ENCODE peak calls at places on chromosome 10, in seven cellular contexts. One of them, this sample, is unnamed.

GRCh38 chr10:78419481-78420265 is 386.0 kb downstream of the RPS24 start:
- DNase-seq in K562: no peak
- DNase-seq in A549: no peak
- DNase-seq in SK-N-SH: no peak
- DNase-seq in H1: no peak
- DNase-seq in IMR-90: no peak
- DNase-seq in HepG2: no peak
- DNase-seq in this sample: no peak

GRCh38 chr10:71755179-71755879 is 18.0 kb downstream of the VSIR start:
- DNase-seq in K562: no peak
- DNase-seq in H1: no peak
- DNase-seq in A549: no peak
- DNase-seq in HepG2: no peak
- DNase-seq in SK-N-SH: no peak
- DNase-seq in IMR-90: no peak
- DNase-seq in this sample: no peak

GRCh38 chr10:93813507-93814465 is 56.0 kb downstream of the LGI1 start:
- DNase-seq in K562: peak
- DNase-seq in SK-N-SH: peak
- DNase-seq in H1: peak
- DNase-seq in A549: peak
- DNase-seq in HepG2: peak
- DNase-seq in IMR-90: peak
- DNase-seq in this sample: no peak

GRCh38 chr10:22626784-22627183 is 87.6 kb downstream of the PIP4K2A start:
- DNase-seq in K562: no peak
- DNase-seq in A549: no peak
- DNase-seq in H1: no peak
- DNase-seq in HepG2: no peak
- DNase-seq in SK-N-SH: no peak
- DNase-seq in IMR-90: no peak
- DNase-seq in this sample: no peak

GRCh38 chr10:5622186-5622585 is 44.2 kb downstream of the ASB13 start:
- DNase-seq in SK-N-SH: no peak
- DNase-seq in A549: no peak
- DNase-seq in HepG2: no peak
- DNase-seq in IMR-90: no peak
- DNase-seq in H1: no peak
- DNase-seq in K562: no peak
- DNase-seq in this sample: no peak

GRCh38 chr10:30447125-30447799 is 13.3 kb downstream of the MAP3K8 start:
- DNase-seq in A549: no peak
- DNase-seq in H1: no peak
- DNase-seq in K562: no peak
- DNase-seq in IMR-90: peak
- DNase-seq in HepG2: no peak
- DNase-seq in SK-N-SH: no peak
- DNase-seq in this sample: no peak

GRCh38 chr10:80452688-80453391 is 1.3 kb upstream of the TSPAN14 start:
- DNase-seq in SK-N-SH: no peak
- DNase-seq in A549: no peak
- DNase-seq in HepG2: no peak
- DNase-seq in IMR-90: no peak
- DNase-seq in H1: no peak
- DNase-seq in K562: no peak
- DNase-seq in this sample: no peak

GRCh38 chr10:132984801-132985545 is 42.6 kb upstream of the CFAP46 start:
- DNase-seq in K562: no peak
- DNase-seq in H1: peak
- DNase-seq in A549: no peak
- DNase-seq in IMR-90: no peak
- DNase-seq in HepG2: no peak
- DNase-seq in SK-N-SH: no peak
- DNase-seq in this sample: no peak

GRCh38 chr10:77889277-77889903 is 37.2 kb downstream of the DLG5 start:
- DNase-seq in SK-N-SH: no peak
- DNase-seq in HepG2: peak
- DNase-seq in K562: peak
- DNase-seq in IMR-90: no peak
- DNase-seq in H1: no peak
- DNase-seq in A549: no peak
- DNase-seq in this sample: no peak

GRCh38 chr10:28897617-28898464 is 220.5 kb downstream of the BAMBI start:
- DNase-seq in K562: no peak
- DNase-seq in H1: no peak
- DNase-seq in A549: no peak
- DNase-seq in HepG2: no peak
- DNase-seq in SK-N-SH: no peak
- DNase-seq in IMR-90: no peak
- DNase-seq in this sample: no peak

GRCh38 chr10:21195149-21195731 is 298.1 kb upstream of the NEBL start:
- DNase-seq in IMR-90: no peak
- DNase-seq in SK-N-SH: no peak
- DNase-seq in H1: no peak
- DNase-seq in K562: no peak
- DNase-seq in HepG2: no peak
- DNase-seq in A549: peak
- DNase-seq in this sample: no peak

GRCh38 chr10:26455567-26456315 is 17.6 kb downstream of the APBB1IP start:
- DNase-seq in K562: no peak
- DNase-seq in SK-N-SH: no peak
- DNase-seq in A549: no peak
- DNase-seq in IMR-90: no peak
- DNase-seq in H1: no peak
- DNase-seq in HepG2: no peak
- DNase-seq in this sample: no peak

GRCh38 chr10:102994551-102995295 is 76.6 kb downstream of the CNNM2 start:
- DNase-seq in SK-N-SH: no peak
- DNase-seq in A549: no peak
- DNase-seq in K562: no peak
- DNase-seq in IMR-90: no peak
- DNase-seq in H1: no peak
- DNase-seq in HepG2: no peak
- DNase-seq in this sample: no peak

GRCh38 chr10:124152139-124152780 is 58.9 kb upstream of the CHST15 start:
- DNase-seq in K562: no peak
- DNase-seq in A549: peak
- DNase-seq in SK-N-SH: no peak
- DNase-seq in HepG2: peak
- DNase-seq in H1: no peak
- DNase-seq in IMR-90: peak
- DNase-seq in this sample: no peak

GRCh38 chr10:132368881-132369635 is 27.9 kb upstream of the PWWP2B start:
- DNase-seq in SK-N-SH: no peak
- DNase-seq in HepG2: no peak
- DNase-seq in H1: no peak
- DNase-seq in IMR-90: peak
- DNase-seq in K562: no peak
- DNase-seq in A549: no peak
- DNase-seq in this sample: no peak

GRCh38 chr10:114686013-114686412 is 27.9 kb upstream of the ABLIM1 start:
- DNase-seq in K562: no peak
- DNase-seq in H1: no peak
- DNase-seq in IMR-90: no peak
- DNase-seq in SK-N-SH: no peak
- DNase-seq in HepG2: no peak
- DNase-seq in A549: no peak
- DNase-seq in this sample: no peak

GRCh38 chr10:118500477-118501104 is 94.9 kb downstream of the PRLHR start:
- DNase-seq in HepG2: no peak
- DNase-seq in A549: no peak
- DNase-seq in SK-N-SH: peak
- DNase-seq in H1: no peak
- DNase-seq in IMR-90: no peak
- DNase-seq in K562: no peak
- DNase-seq in this sample: no peak

GRCh38 chr10:118504044-118504944 is 91.2 kb downstream of the PRLHR start:
- DNase-seq in K562: peak
- DNase-seq in HepG2: no peak
- DNase-seq in SK-N-SH: no peak
- DNase-seq in A549: peak
- DNase-seq in H1: no peak
- DNase-seq in IMR-90: peak
- DNase-seq in this sample: no peak

GRCh38 chr10:118503192-118503591 is 92.3 kb downstream of the PRLHR start:
- DNase-seq in K562: no peak
- DNase-seq in HepG2: no peak
- DNase-seq in H1: no peak
- DNase-seq in A549: no peak
- DNase-seq in IMR-90: no peak
- DNase-seq in SK-N-SH: no peak
- DNase-seq in this sample: no peak

GRCh38 chr10:118501171-118501570 is 94.3 kb downstream of the PRLHR start:
- DNase-seq in SK-N-SH: no peak
- DNase-seq in HepG2: no peak
- DNase-seq in A549: no peak
- DNase-seq in IMR-90: no peak
- DNase-seq in H1: peak
- DNase-seq in K562: no peak
- DNase-seq in this sample: no peak

GRCh38 chr10:118501637-118502440 is 93.6 kb downstream of the PRLHR start:
- DNase-seq in H1: no peak
- DNase-seq in K562: peak
- DNase-seq in IMR-90: no peak
- DNase-seq in A549: peak
- DNase-seq in HepG2: no peak
- DNase-seq in SK-N-SH: no peak
- DNase-seq in this sample: no peak
- TF ChIP-seq RFX5 in H1: no peak
- TF ChIP-seq RFX5 in K562: no peak
- TF ChIP-seq RFX5 in IMR-90: no peak
- TF ChIP-seq RFX5 in A549: no peak
- TF ChIP-seq RFX5 in HepG2: no peak
- TF ChIP-seq RFX5 in SK-N-SH: no peak
- TF ChIP-seq RFX5 in this sample: no peak

GRCh38 chr10:95133016-95133752 is 60.9 kb upstream of the ACSM6 start:
- DNase-seq in K562: peak
- DNase-seq in HepG2: peak
- DNase-seq in H1: peak
- DNase-seq in A549: peak
- DNase-seq in SK-N-SH: peak
- DNase-seq in IMR-90: peak
- DNase-seq in this sample: peak
- TF ChIP-seq RFX5 in K562: no peak
- TF ChIP-seq RFX5 in HepG2: no peak
- TF ChIP-seq RFX5 in H1: no peak
- TF ChIP-seq RFX5 in A549: no peak
- TF ChIP-seq RFX5 in SK-N-SH: no peak
- TF ChIP-seq RFX5 in IMR-90: no peak
- TF ChIP-seq RFX5 in this sample: no peak

GRCh38 chr10:13090289-13090688 is 9.7 kb upstream of the OPTN start:
- DNase-seq in H1: no peak
- DNase-seq in A549: no peak
- DNase-seq in SK-N-SH: no peak
- DNase-seq in IMR-90: no peak
- DNase-seq in K562: no peak
- DNase-seq in HepG2: no peak
- DNase-seq in this sample: no peak

GRCh38 chr10:13087601-13087985 is 12.4 kb upstream of the OPTN start:
- DNase-seq in IMR-90: no peak
- DNase-seq in A549: no peak
- DNase-seq in H1: no peak
- DNase-seq in SK-N-SH: no peak
- DNase-seq in K562: no peak
- DNase-seq in HepG2: no peak
- DNase-seq in this sample: no peak

GRCh38 chr10:13086051-13086450 is 13.9 kb upstream of the OPTN start:
- DNase-seq in H1: no peak
- DNase-seq in HepG2: no peak
- DNase-seq in SK-N-SH: no peak
- DNase-seq in A549: no peak
- DNase-seq in IMR-90: peak
- DNase-seq in K562: no peak
- DNase-seq in this sample: no peak

GRCh38 chr10:13089345-13089744 is 10.6 kb upstream of the OPTN start:
- DNase-seq in A549: no peak
- DNase-seq in IMR-90: no peak
- DNase-seq in K562: no peak
- DNase-seq in H1: no peak
- DNase-seq in SK-N-SH: no peak
- DNase-seq in HepG2: no peak
- DNase-seq in this sample: no peak

DNA sequence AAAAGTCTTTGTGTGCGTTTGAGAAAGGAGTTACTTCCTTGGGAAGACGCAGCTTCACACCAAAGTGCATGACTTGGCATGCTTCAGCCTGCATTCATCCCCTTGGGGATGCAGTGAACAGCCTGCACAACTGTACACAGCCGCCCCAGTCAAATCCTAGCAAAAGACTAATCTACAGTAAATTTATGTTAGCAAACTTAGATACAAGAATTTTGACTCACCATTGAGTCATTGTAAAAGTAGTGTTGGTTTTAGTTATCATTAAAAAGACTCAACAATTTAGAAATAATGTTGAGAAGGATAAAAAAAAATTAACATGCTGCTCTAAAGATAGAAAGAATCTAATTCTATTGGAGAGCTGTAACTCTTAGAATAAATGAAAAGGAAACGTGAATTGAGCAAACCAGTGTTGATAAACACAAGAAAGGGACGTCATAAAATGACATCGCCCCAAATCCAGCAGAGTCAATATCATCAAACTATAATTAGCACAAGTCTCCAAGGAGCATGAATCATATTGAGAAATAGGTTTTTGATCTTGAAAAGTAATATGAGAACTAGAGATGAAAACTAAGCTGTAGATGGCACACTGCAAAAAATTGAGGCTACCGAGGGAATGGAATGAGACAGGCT is 11.9 kb upstream of the OPTN start:
- DNase-seq in H1: no peak
- DNase-seq in K562: no peak
- DNase-seq in SK-N-SH: no peak
- DNase-seq in IMR-90: peak
- DNase-seq in A549: peak
- DNase-seq in HepG2: no peak
- DNase-seq in this sample: no peak
- TF ChIP-seq RFX5 in H1: no peak
- TF ChIP-seq RFX5 in K562: no peak
- TF ChIP-seq RFX5 in SK-N-SH: no peak
- TF ChIP-seq RFX5 in IMR-90: no peak
- TF ChIP-seq RFX5 in A549: no peak
- TF ChIP-seq RFX5 in HepG2: no peak
- TF ChIP-seq RFX5 in this sample: no peak

GRCh38 chr10:10421071-10421470 is 596.6 kb upstream of the CELF2 start:
- DNase-seq in K562: no peak
- DNase-seq in H1: no peak
- DNase-seq in A549: no peak
- DNase-seq in HepG2: no peak
- DNase-seq in IMR-90: no peak
- DNase-seq in SK-N-SH: no peak
- DNase-seq in this sample: no peak

DNA sequence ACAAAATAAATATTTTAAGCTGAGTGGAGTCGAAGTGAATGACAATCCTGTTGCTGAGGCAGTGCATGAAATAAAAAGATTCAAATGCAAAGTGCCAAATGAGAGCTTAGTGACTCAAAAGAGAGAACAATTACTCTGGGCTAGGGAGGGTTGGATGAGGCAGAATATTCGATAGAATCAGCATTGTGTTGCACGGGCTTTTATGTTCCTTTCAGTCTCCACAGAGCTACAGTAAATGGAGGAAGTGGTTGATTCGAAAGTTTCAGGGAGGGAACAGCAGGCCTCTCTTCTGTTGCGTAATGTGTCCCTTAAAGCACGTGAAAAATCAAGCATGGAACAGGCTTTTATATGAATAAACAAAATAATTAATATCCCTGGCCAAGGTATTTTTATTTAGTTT is 599.3 kb upstream of the CELF2 start:
- DNase-seq in A549: no peak
- DNase-seq in SK-N-SH: no peak
- DNase-seq in K562: no peak
- DNase-seq in IMR-90: no peak
- DNase-seq in H1: no peak
- DNase-seq in HepG2: no peak
- DNase-seq in this sample: peak
- TF ChIP-seq RFX5 in A549: no peak
- TF ChIP-seq RFX5 in SK-N-SH: no peak
- TF ChIP-seq RFX5 in K562: no peak
- TF ChIP-seq RFX5 in IMR-90: no peak
- TF ChIP-seq RFX5 in H1: no peak
- TF ChIP-seq RFX5 in HepG2: no peak
- TF ChIP-seq RFX5 in this sample: no peak

This sample was measured in GM12878.